ENCODE peak calls at places on chromosomes 13 and 19, in eight cellular contexts. B is neural progenitor cell, Y is fibroblast of mammary gland, U is left ventricle myocardium inferior, J is GM23338, M is astrocyte of the cerebellum, L is heart right ventricle, Q is tibial nerve. Z is an unnamed sample.
A peak's percentile ranks its signal among the peaks of the same experiment; 100 is the strongest.

GRCh38 chr13:63364159-63364558 is 1948.5 kb upstream of the PCDH20 start:
- DNase-seq in B (no peak), Y (no peak), U (no peak), J (no peak), M (no peak), L (no peak), Q (no peak), Z (no peak)

GRCh38 chr13:111911754-111912452 is 155.0 kb upstream of the SOX1 start:
- DNase-seq in B (no peak), Y (no peak), U (no peak), J (no peak), M (no peak), L (no peak), Q (no peak), Z (no peak)

GRCh38 chr19:46944918-46945628 is 74.6 kb upstream of the NPAS1 start:
- DNase-seq in B (peak; percentile 90), Y (peak; percentile 86), U (peak; percentile 77), J (peak; percentile 78), M (no peak), L (peak; percentile 75), Q (peak; percentile 61), Z (no peak)

GRCh38 chr13:95968906-95969305 is 84.3 kb downstream of the UGGT2 start:
- DNase-seq in B (no peak), Y (no peak), U (no peak), J (no peak), M (no peak), L (no peak), Q (no peak), Z (no peak)

GRCh38 chr13:111658150-111659100 is 338.0 kb downstream of the TEX29 start:
- DNase-seq in B (peak; percentile 93), Y (no peak), U (no peak), J (peak; percentile 73), M (no peak), L (no peak), Q (no peak), Z (peak; percentile 77)

GRCh38 chr19:778910-779653 is 18.2 kb upstream of the PTBP1 start:
- DNase-seq in B (no peak), Y (peak; percentile 96), U (no peak), J (peak; percentile 49), M (peak; percentile 76), L (no peak), Q (peak; percentile 70), Z (no peak)

GRCh38 chr13:79724348-79725103 is 243.6 kb downstream of the NDFIP2 start:
- DNase-seq in B (no peak), Y (no peak), U (no peak), J (no peak), M (no peak), L (no peak), Q (no peak), Z (no peak)

GRCh38 chr13:110109910-110110309 is 197.0 kb downstream of the COL4A1 start:
- DNase-seq in B (peak; percentile 52), Y (peak; percentile 96), U (peak; percentile 80), J (no peak), M (peak; percentile 67), L (peak; percentile 79), Q (no peak), Z (no peak)

GRCh38 chr13:106143930-106144709 is 391.3 kb downstream of the EFNB2 start:
- DNase-seq in B (no peak), Y (no peak), U (no peak), J (peak; percentile 74), M (no peak), L (no peak), Q (no peak), Z (peak; percentile 95)

GRCh38 chr19:45097776-45098520 is 5.0 kb downstream of the PPP1R37 start:
- DNase-seq in B (no peak), Y (peak; percentile 98), U (peak; percentile 29), J (no peak), M (peak; percentile 82), L (no peak), Q (no peak), Z (no peak)

GRCh38 chr19:3494051-3494450 is 6.4 kb downstream of the DOHH start:
- DNase-seq in B (peak; percentile 57), Y (no peak), U (no peak), J (peak; percentile 86), M (no peak), L (no peak), Q (no peak), Z (no peak)

GRCh38 chr13:30924321-30924720 is 8.1 kb upstream of the TEX26 start:
- DNase-seq in B (no peak), Y (no peak), U (no peak), J (no peak), M (no peak), L (no peak), Q (no peak), Z (no peak)

GRCh38 chr19:53467503-53468262 is at the start of gene ZNF813:
- DNase-seq in B (peak; percentile 97), Y (peak; percentile 75), U (peak; percentile 97), J (peak; percentile 97), M (peak; percentile 46), L (peak; percentile 98), Q (peak; percentile 97), Z (peak; percentile 53)

GRCh38 chr13:112821340-112822055 is 131.7 kb downstream of the ATP11A start:
- DNase-seq in B (no peak), Y (no peak), U (no peak), J (no peak), M (no peak), L (no peak), Q (no peak), Z (no peak)

GRCh38 chr19:484494-484893 is 11.8 kb upstream of the MADCAM1 start:
- DNase-seq in B (no peak), Y (no peak), U (no peak), J (no peak), M (no peak), L (no peak), Q (no peak), Z (no peak)

GRCh38 chr13:21735621-21736401 is 64.9 kb downstream of the FGF9 start:
- DNase-seq in B (no peak), Y (no peak), U (peak; percentile 24), J (peak; percentile 12), M (no peak), L (peak; percentile 21), Q (no peak), Z (no peak)

GRCh38 chr13:97544041-97544765 is 110.2 kb downstream of the RAP2A start:
- DNase-seq in B (no peak), Y (peak; percentile 33), U (no peak), J (no peak), M (no peak), L (no peak), Q (no peak), Z (no peak)

GRCh38 chr19:48993175-48994034 is at the start of the genes GYS1 and RUVBL2:
- DNase-seq in B (peak; percentile 100), Y (peak; percentile 99), U (peak; percentile 100), J (peak; percentile 100), M (peak; percentile 99), L (peak; percentile 100), Q (peak; percentile 98), Z (peak; percentile 91)

GRCh38 chr19:48992571-48993174 is 436 bp downstream of the GYS1 start:
- DNase-seq in B (no peak), Y (no peak), U (no peak), J (peak; percentile 51), M (no peak), L (no peak), Q (no peak), Z (no peak)

GRCh38 chr19:48999481-49000325 is 6.0 kb downstream of the RUVBL2 start:
- DNase-seq in B (peak; percentile 88), Y (peak; percentile 73), U (peak; percentile 38), J (peak; percentile 92), M (peak; percentile 66), L (peak; percentile 52), Q (no peak), Z (no peak)

GRCh38 chr19:48994035-48994386 is 324 bp downstream of the RUVBL2 start:
- DNase-seq in B (no peak), Y (no peak), U (no peak), J (no peak), M (no peak), L (no peak), Q (no peak), Z (no peak)

GRCh38 chr19:48997972-48998371 is 4.3 kb downstream of the RUVBL2 start:
- DNase-seq in B (peak; percentile 88), Y (peak; percentile 67), U (no peak), J (peak; percentile 95), M (no peak), L (no peak), Q (no peak), Z (no peak)
- TF ChIP-seq CTCF in B (peak; percentile 63), Y (peak; percentile 57), U (peak; percentile 51), J (peak; percentile 82), M (peak; percentile 65), L (peak; percentile 32), Q (no peak), Z (peak; percentile 23)

GRCh38 chr13:24168392-24168750 is 7.9 kb downstream of the SPATA13 start:
- DNase-seq in B (peak; percentile 67), Y (peak; percentile 41), U (no peak), J (no peak), M (peak; percentile 47), L (no peak), Q (no peak), Z (no peak)
- H3K4me3 ChIP-seq in B (no peak overlapping the region), Y (no peak overlapping the region), U (no peak overlapping the region), J (no peak overlapping the region), M (no peak overlapping the region), L (no peak overlapping the region), Q (no peak overlapping the region), Z (no peak overlapping the region)

GRCh38 chr13:70571221-70571620 is 463.0 kb upstream of the KLHL1 start:
- DNase-seq in B (no peak), Y (no peak), U (no peak), J (no peak), M (no peak), L (no peak), Q (no peak), Z (no peak)

DNA sequence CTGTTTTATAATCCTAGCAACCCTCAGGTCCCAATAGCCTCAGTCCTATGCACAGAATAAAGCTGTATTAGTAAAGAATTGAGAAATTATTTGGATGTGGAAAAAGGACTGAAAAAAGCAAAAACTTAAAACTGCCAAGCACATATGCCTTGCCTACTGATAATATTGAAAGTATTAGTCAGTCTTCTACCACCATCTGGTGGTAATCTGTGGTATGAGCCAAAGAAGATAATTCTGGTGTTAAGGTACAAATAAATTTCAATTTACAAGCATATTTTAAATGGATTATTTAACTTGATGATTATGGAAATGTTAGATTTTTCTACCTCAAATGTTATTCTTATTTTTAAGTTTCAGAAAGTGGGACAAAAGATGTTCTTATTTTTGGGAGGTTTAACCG is 460.3 kb upstream of the KLHL1 start:
- DNase-seq in B (peak; percentile 53), Y (peak; percentile 42), U (no peak), J (peak; percentile 63), M (peak; percentile 49), L (no peak), Q (peak; percentile 55), Z (peak; percentile 27)
- TF ChIP-seq CTCF in B (peak; percentile 88), Y (peak; percentile 55), U (peak; percentile 76), J (peak; percentile 72), M (peak; percentile 28), L (peak; percentile 60), Q (peak; percentile 51), Z (peak; percentile 41)

GRCh38 chr13:53507741-53508140 is 479.1 kb downstream of the OLFM4 start:
- DNase-seq in B (no peak), Y (no peak), U (no peak), J (peak; percentile 39), M (no peak), L (no peak), Q (no peak), Z (no peak)

GRCh38 chr13:53513199-53513598 is 484.6 kb downstream of the OLFM4 start:
- DNase-seq in B (no peak), Y (no peak), U (no peak), J (peak; percentile 6), M (no peak), L (no peak), Q (no peak), Z (no peak)
- H3K4me3 ChIP-seq in B (no peak overlapping the region), Y (no peak overlapping the region), U (peak overlapping the region; percentile 29), J (no peak overlapping the region), M (no peak overlapping the region), L (no peak overlapping the region), Q (no peak overlapping the region), Z (no peak overlapping the region)

GRCh38 chr19:51926784-51927741 is at the start of gene ZNF613:
- DNase-seq in B (peak; percentile 92), Y (peak; percentile 92), U (peak; percentile 87), J (peak; percentile 99), M (peak; percentile 86), L (peak; percentile 86), Q (peak; percentile 83), Z (peak; percentile 95)
- TF ChIP-seq CTCF in B (peak; percentile 47), Y (peak; percentile 12), U (peak; percentile 37), J (peak; percentile 24), M (peak; percentile 27), L (peak; percentile 23), Q (no peak), Z (peak; percentile 27)

Z was measured in LNCaP clone FGC.